ENCODE peak calls at places on chromosomes 1 and 21, in four cellular contexts. One of them, this sample, is unnamed.

GRCh38 chr1:94013331-94013925 is 104.2 kb upstream of the GCLM start:
- DNase-seq in K562: no peak
- DNase-seq in SK-N-SH: no peak
- DNase-seq in WTC11: no peak
- DNase-seq in this sample: no peak

GRCh38 chr1:118947003-118947765 is 41.0 kb downstream of the TBX15 start:
- DNase-seq in WTC11: no peak
- DNase-seq in K562: no peak
- DNase-seq in SK-N-SH: no peak
- DNase-seq in this sample: no peak

GRCh38 chr1:201229771-201230635 is 39.4 kb downstream of the IGFN1 start:
- DNase-seq in WTC11: no peak
- DNase-seq in SK-N-SH: no peak
- DNase-seq in K562: no peak
- DNase-seq in this sample: no peak

GRCh38 chr1:151474711-151475110 is 15.4 kb upstream of the POGZ start:
- DNase-seq in SK-N-SH: no peak
- DNase-seq in K562: no peak
- DNase-seq in WTC11: no peak
- DNase-seq in this sample: no peak

GRCh38 chr1:234865171-234866006 is 255.4 kb upstream of the IRF2BP2 start:
- DNase-seq in K562: no peak
- DNase-seq in WTC11: no peak
- DNase-seq in SK-N-SH: no peak
- DNase-seq in this sample: no peak

GRCh38 chr1:92791487-92792058 is 6.7 kb upstream of the EVI5 start:
- DNase-seq in WTC11: no peak
- DNase-seq in SK-N-SH: no peak
- DNase-seq in K562: no peak
- DNase-seq in this sample: no peak

GRCh38 chr1:32816676-32817158 is 441 bp downstream of the YARS1 start:
- DNase-seq in SK-N-SH: peak
- DNase-seq in K562: no peak
- DNase-seq in WTC11: no peak
- DNase-seq in this sample: no peak

GRCh38 chr1:226827458-226827857 is 43.0 kb upstream of the PSEN2 start:
- DNase-seq in WTC11: peak
- DNase-seq in K562: peak
- DNase-seq in SK-N-SH: no peak
- DNase-seq in this sample: no peak

GRCh38 chr1:8687053-8687452 is 130.4 kb downstream of the RERE start:
- DNase-seq in WTC11: no peak
- DNase-seq in K562: no peak
- DNase-seq in SK-N-SH: no peak
- DNase-seq in this sample: no peak

GRCh38 chr1:98487620-98488019 is 173.9 kb upstream of the SNX7 start:
- DNase-seq in K562: no peak
- DNase-seq in WTC11: no peak
- DNase-seq in SK-N-SH: no peak
- DNase-seq in this sample: no peak

GRCh38 chr1:62912028-62912638 is 128.2 kb downstream of the ATG4C start:
- DNase-seq in K562: peak
- DNase-seq in WTC11: no peak
- DNase-seq in SK-N-SH: peak
- DNase-seq in this sample: no peak

GRCh38 chr1:145997156-145998023 is 1.0 kb upstream of the TXNIP start:
- DNase-seq in K562: no peak
- DNase-seq in SK-N-SH: peak
- DNase-seq in WTC11: no peak
- DNase-seq in this sample: no peak

GRCh38 chr1:17192394-17193221 is 12.3 kb upstream of the PADI1 start:
- DNase-seq in K562: no peak
- DNase-seq in SK-N-SH: no peak
- DNase-seq in WTC11: no peak
- DNase-seq in this sample: no peak

GRCh38 chr1:40257313-40257687 is 736 bp upstream of the ZMPSTE24 start:
- DNase-seq in WTC11: no peak
- DNase-seq in SK-N-SH: no peak
- DNase-seq in K562: no peak
- DNase-seq in this sample: no peak

GRCh38 chr1:78303620-78304019 is 187.2 kb upstream of the PTGFR start:
- DNase-seq in SK-N-SH: no peak
- DNase-seq in K562: no peak
- DNase-seq in WTC11: no peak
- DNase-seq in this sample: no peak

GRCh38 chr1:29326123-29326522 is 89.8 kb downstream of the PTPRU start:
- DNase-seq in WTC11: no peak
- DNase-seq in K562: no peak
- DNase-seq in SK-N-SH: no peak
- DNase-seq in this sample: no peak

GRCh38 chr1:222416001-222416791 is 131.7 kb downstream of the HHIPL2 start:
- DNase-seq in K562: no peak
- DNase-seq in WTC11: no peak
- DNase-seq in SK-N-SH: no peak
- DNase-seq in this sample: no peak

GRCh38 chr1:37429038-37429437 is 45.3 kb upstream of the ZC3H12A start:
- DNase-seq in K562: no peak
- DNase-seq in SK-N-SH: no peak
- DNase-seq in WTC11: no peak
- DNase-seq in this sample: no peak

GRCh38 chr1:226891846-226892533 is 21.6 kb downstream of the PSEN2 start:
- DNase-seq in K562: no peak
- DNase-seq in WTC11: no peak
- DNase-seq in SK-N-SH: no peak
- DNase-seq in this sample: no peak

GRCh38 chr1:160421881-160422280 is 21.5 kb downstream of the VANGL2 start:
- DNase-seq in WTC11: no peak
- DNase-seq in SK-N-SH: no peak
- DNase-seq in K562: no peak
- DNase-seq in this sample: no peak

GRCh38 chr1:112110031-112110430 is 120.6 kb upstream of the KCND3 start:
- DNase-seq in K562: no peak
- DNase-seq in SK-N-SH: no peak
- DNase-seq in WTC11: no peak
- DNase-seq in this sample: no peak

GRCh38 chr21:41894922-41895557 is 15.9 kb upstream of the PRDM15 start:
- DNase-seq in WTC11: no peak
- DNase-seq in SK-N-SH: no peak
- DNase-seq in K562: peak
- DNase-seq in this sample: no peak

GRCh38 chr1:238223067-238223640 is 332.4 kb upstream of the ZP4 start:
- DNase-seq in K562: no peak
- DNase-seq in WTC11: no peak
- DNase-seq in SK-N-SH: no peak
- DNase-seq in this sample: no peak

DNA sequence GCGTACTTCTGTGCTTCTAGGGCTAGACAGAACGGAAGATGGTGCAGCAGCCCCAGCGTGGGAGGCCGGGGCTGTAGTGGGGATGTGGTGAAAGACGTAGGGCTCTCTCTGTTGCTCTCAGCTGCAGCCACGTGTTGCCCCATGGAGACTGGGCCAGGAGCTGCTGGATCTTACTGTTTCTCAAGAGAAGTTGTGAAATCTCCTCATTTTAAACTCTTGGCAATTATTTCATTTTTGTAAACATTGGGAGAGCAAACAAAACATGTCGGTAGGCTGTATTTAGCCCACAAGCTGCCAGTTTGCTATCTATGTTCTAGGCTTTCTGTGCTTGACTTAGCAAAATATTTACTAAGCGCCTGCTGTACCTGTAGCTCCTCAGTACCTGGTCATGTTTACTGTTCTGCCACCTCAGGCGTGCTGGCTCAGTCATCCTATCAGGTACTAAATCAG is 15.9 kb upstream of the ELOA start:
- DNase-seq in K562: no peak
- DNase-seq in WTC11: no peak
- DNase-seq in SK-N-SH: no peak
- DNase-seq in this sample: no peak
- TF ChIP-seq USF1 in K562: no peak
- TF ChIP-seq USF1 in WTC11: no peak
- TF ChIP-seq USF1 in SK-N-SH: no peak
- TF ChIP-seq USF1 in this sample: peak

DNA sequence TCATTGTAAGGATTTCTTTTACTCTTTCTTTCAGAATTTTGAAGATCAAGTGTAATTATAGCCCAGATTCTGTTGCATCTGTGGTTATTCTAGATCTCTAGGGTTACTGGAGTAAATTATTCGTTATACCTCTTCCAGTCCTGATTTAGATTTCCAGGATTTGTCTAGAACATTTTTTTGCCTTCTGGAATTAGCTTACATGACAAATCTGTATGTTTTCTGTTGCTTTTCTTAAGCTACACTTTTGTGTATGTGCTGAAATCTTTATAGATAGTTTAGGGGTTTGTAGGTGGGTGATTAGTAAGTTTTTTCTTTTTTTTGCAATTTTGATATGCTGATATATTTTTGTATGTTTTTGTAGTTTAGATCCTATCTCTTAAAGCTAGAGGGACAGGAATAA is 13.7 kb downstream of the RALGPS2 start:
- DNase-seq in K562: no peak
- DNase-seq in SK-N-SH: no peak
- DNase-seq in WTC11: no peak
- DNase-seq in this sample: no peak
- TF ChIP-seq USF1 in K562: no peak
- TF ChIP-seq USF1 in SK-N-SH: no peak
- TF ChIP-seq USF1 in WTC11: no peak
- TF ChIP-seq USF1 in this sample: no peak

DNA sequence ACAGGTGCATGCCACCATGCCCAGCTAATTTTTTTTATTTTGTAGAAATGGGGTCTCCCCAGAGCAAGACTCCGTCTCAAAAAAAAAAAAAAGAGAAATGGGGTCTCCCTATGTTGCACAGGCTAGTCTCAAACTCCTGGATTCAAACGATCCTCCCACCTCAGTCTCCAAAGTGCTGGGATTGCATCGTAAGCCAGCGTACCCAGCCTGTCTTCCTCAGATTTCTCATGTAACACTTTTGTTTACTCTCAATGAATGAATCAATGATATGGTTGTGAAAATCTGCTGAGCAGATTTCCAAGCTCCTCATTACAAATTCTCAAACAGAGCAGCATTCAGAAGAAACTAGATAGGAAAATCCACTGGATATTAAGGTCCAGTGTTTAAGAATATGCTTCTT is 6.6 kb downstream of the CMPK1 start:
- DNase-seq in SK-N-SH: no peak
- DNase-seq in WTC11: no peak
- DNase-seq in K562: no peak
- DNase-seq in this sample: no peak
- TF ChIP-seq USF1 in SK-N-SH: no peak
- TF ChIP-seq USF1 in WTC11: no peak
- TF ChIP-seq USF1 in K562: no peak
- TF ChIP-seq USF1 in this sample: no peak

DNA sequence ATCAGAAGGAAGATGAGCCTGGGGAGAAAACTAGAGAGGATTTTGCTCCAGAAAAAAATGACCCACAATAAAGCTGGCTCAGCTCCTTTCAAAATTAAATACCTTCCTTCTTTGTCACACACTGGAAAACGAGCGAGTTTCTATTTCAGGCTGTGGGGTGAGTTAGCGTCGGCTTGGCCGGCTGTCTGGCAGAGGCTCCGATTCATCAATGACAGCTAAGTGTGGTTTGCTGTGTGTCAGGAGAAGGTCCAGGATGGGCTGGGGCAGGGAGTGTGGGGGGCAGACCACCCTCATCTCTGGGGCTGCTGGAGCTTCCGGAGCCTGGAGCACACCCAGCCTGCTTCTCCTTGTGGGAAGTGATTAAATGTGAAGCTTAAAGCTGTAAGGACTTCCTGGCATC is 120.2 kb downstream of the ETS2 start:
- DNase-seq in SK-N-SH: no peak
- DNase-seq in WTC11: no peak
- DNase-seq in K562: no peak
- DNase-seq in this sample: no peak
- TF ChIP-seq USF1 in SK-N-SH: no peak
- TF ChIP-seq USF1 in WTC11: no peak
- TF ChIP-seq USF1 in K562: no peak
- TF ChIP-seq USF1 in this sample: no peak

GRCh38 chr1:56333461-56333860 is 245.9 kb downstream of the PLPP3 start:
- DNase-seq in SK-N-SH: no peak
- DNase-seq in WTC11: no peak
- DNase-seq in K562: no peak
- DNase-seq in this sample: no peak

GRCh38 chr1:56334027-56334426 is 245.3 kb downstream of the PLPP3 start:
- DNase-seq in SK-N-SH: no peak
- DNase-seq in WTC11: no peak
- DNase-seq in K562: no peak
- DNase-seq in this sample: no peak

GRCh38 chr1:56330400-56331026 is 248.8 kb downstream of the PLPP3 start:
- DNase-seq in WTC11: no peak
- DNase-seq in SK-N-SH: no peak
- DNase-seq in K562: no peak
- DNase-seq in this sample: peak

GRCh38 chr1:56331207-56331891 is 248.0 kb downstream of the PLPP3 start:
- DNase-seq in SK-N-SH: no peak
- DNase-seq in K562: no peak
- DNase-seq in WTC11: no peak
- DNase-seq in this sample: no peak

GRCh38 chr1:56331892-56332567 is 247.3 kb downstream of the PLPP3 start:
- DNase-seq in WTC11: no peak
- DNase-seq in SK-N-SH: no peak
- DNase-seq in K562: no peak
- DNase-seq in this sample: peak
- TF ChIP-seq USF1 in WTC11: no peak
- TF ChIP-seq USF1 in SK-N-SH: no peak
- TF ChIP-seq USF1 in K562: no peak
- TF ChIP-seq USF1 in this sample: no peak